ENCODE peak calls at places on chromosomes 16 and 17, in four cellular contexts. One of them, this sample, is unnamed.

GRCh38 chr17:64580384-64581307 is 73.9 kb downstream of the CEP95 start:
- DNase-seq in PC-9: no peak
- DNase-seq in upper lobe of right lung: no peak
- DNase-seq in aorta: no peak
- DNase-seq in this sample: no peak

GRCh38 chr16:10261077-10261476 is 78.8 kb upstream of the GRIN2A start:
- DNase-seq in PC-9: no peak
- DNase-seq in upper lobe of right lung: no peak
- DNase-seq in aorta: no peak
- DNase-seq in this sample: no peak

GRCh38 chr17:37465058-37465616 is 24.6 kb upstream of the DUSP14 start:
- DNase-seq in PC-9: peak
- DNase-seq in upper lobe of right lung: no peak
- DNase-seq in aorta: no peak
- DNase-seq in this sample: no peak

GRCh38 chr17:73643012-73643845 is 1.0 kb downstream of the SDK2 start:
- DNase-seq in PC-9: no peak
- DNase-seq in upper lobe of right lung: peak
- DNase-seq in aorta: no peak
- DNase-seq in this sample: peak

GRCh38 chr17:45232514-45233422 is 11.1 kb downstream of the FMNL1 start:
- DNase-seq in PC-9: no peak
- DNase-seq in upper lobe of right lung: no peak
- DNase-seq in aorta: no peak
- DNase-seq in this sample: no peak

GRCh38 chr17:30340957-30341356 is 7.1 kb upstream of the TMIGD1 start:
- DNase-seq in PC-9: no peak
- DNase-seq in upper lobe of right lung: no peak
- DNase-seq in aorta: no peak
- DNase-seq in this sample: no peak

GRCh38 chr16:81204794-81205680 is 33.5 kb upstream of the BCO1 start:
- DNase-seq in PC-9: no peak
- DNase-seq in upper lobe of right lung: no peak
- DNase-seq in aorta: no peak
- DNase-seq in this sample: no peak

GRCh38 chr17:58710948-58711552 is 18.6 kb downstream of the RAD51C start:
- DNase-seq in PC-9: no peak
- DNase-seq in upper lobe of right lung: no peak
- DNase-seq in aorta: no peak
- DNase-seq in this sample: no peak

GRCh38 chr17:39960406-39961053 is 2.3 kb upstream of the GSDMA start:
- DNase-seq in PC-9: no peak
- DNase-seq in upper lobe of right lung: no peak
- DNase-seq in aorta: no peak
- DNase-seq in this sample: no peak

GRCh38 chr17:489758-490329 is 137.2 kb upstream of the RPH3AL start:
- DNase-seq in PC-9: no peak
- DNase-seq in upper lobe of right lung: peak
- DNase-seq in aorta: peak
- DNase-seq in this sample: peak

GRCh38 chr16:56931253-56931768 is 631 bp upstream of the HERPUD1 start:
- DNase-seq in PC-9: no peak
- DNase-seq in upper lobe of right lung: no peak
- DNase-seq in aorta: no peak
- DNase-seq in this sample: no peak

GRCh38 chr16:72042157-72042660 is 12.1 kb upstream of the HP start:
- DNase-seq in PC-9: peak
- DNase-seq in upper lobe of right lung: no peak
- DNase-seq in aorta: no peak
- DNase-seq in this sample: peak

GRCh38 chr16:87541004-87541881 is 48.4 kb upstream of the ZCCHC14 start:
- DNase-seq in PC-9: no peak
- DNase-seq in upper lobe of right lung: no peak
- DNase-seq in aorta: peak
- DNase-seq in this sample: no peak

GRCh38 chr16:75695708-75696107 is 5.6 kb downstream of the DUXB start:
- DNase-seq in PC-9: no peak
- DNase-seq in upper lobe of right lung: no peak
- DNase-seq in aorta: no peak
- DNase-seq in this sample: no peak

GRCh38 chr17:75152971-75153853 is 1.1 kb downstream of the JPT1 start:
- DNase-seq in PC-9: peak
- DNase-seq in upper lobe of right lung: peak
- DNase-seq in aorta: no peak
- DNase-seq in this sample: peak

GRCh38 chr17:44608732-44609435 is 47.4 kb upstream of the MEIOC start:
- DNase-seq in PC-9: no peak
- DNase-seq in upper lobe of right lung: no peak
- DNase-seq in aorta: no peak
- DNase-seq in this sample: no peak

GRCh38 chr17:56478836-56479447 is 114.6 kb upstream of the NOG start:
- DNase-seq in PC-9: no peak
- DNase-seq in upper lobe of right lung: no peak
- DNase-seq in aorta: no peak
- DNase-seq in this sample: no peak

GRCh38 chr16:59412275-59412841 is 678.2 kb upstream of the GOT2 start:
- DNase-seq in PC-9: no peak
- DNase-seq in upper lobe of right lung: no peak
- DNase-seq in aorta: no peak
- DNase-seq in this sample: no peak

GRCh38 chr16:17724242-17724898 is 253.6 kb upstream of the XYLT1 start:
- DNase-seq in PC-9: no peak
- DNase-seq in upper lobe of right lung: no peak
- DNase-seq in aorta: no peak
- DNase-seq in this sample: no peak

GRCh38 chr17:73396429-73397277 is 84.9 kb upstream of the CDC42EP4 start:
- DNase-seq in PC-9: no peak
- DNase-seq in upper lobe of right lung: no peak
- DNase-seq in aorta: no peak
- DNase-seq in this sample: no peak

GRCh38 chr16:9033125-9033830 is 58.2 kb upstream of the HAPSTR1 start:
- DNase-seq in PC-9: peak
- DNase-seq in upper lobe of right lung: no peak
- DNase-seq in aorta: no peak
- DNase-seq in this sample: no peak

GRCh38 chr17:22145605-22146178 is 453.4 kb downstream of the KCNJ18 start:
- DNase-seq in PC-9: no peak
- DNase-seq in upper lobe of right lung: no peak
- DNase-seq in aorta: no peak
- DNase-seq in this sample: no peak

GRCh38 chr17:32275060-32276042 is 9.7 kb downstream of the RHBDL3 start:
- DNase-seq in PC-9: peak
- DNase-seq in upper lobe of right lung: no peak
- DNase-seq in aorta: peak
- DNase-seq in this sample: peak

GRCh38 chr16:3364774-3365427 is 9.2 kb downstream of the OR2C1 start:
- DNase-seq in PC-9: no peak
- DNase-seq in upper lobe of right lung: peak
- DNase-seq in aorta: peak
- DNase-seq in this sample: peak

GRCh38 chr16:19886061-19886792 is 1.6 kb upstream of the GPRC5B start:
- DNase-seq in PC-9: peak
- DNase-seq in upper lobe of right lung: peak
- DNase-seq in aorta: peak
- DNase-seq in this sample: peak

GRCh38 chr17:21119247-21119944 is 7.4 kb upstream of the DHRS7B start:
- DNase-seq in PC-9: peak
- DNase-seq in upper lobe of right lung: peak
- DNase-seq in aorta: peak
- DNase-seq in this sample: peak

GRCh38 chr16:30914849-30915248 is 8.5 kb upstream of the FBXL19 start:
- DNase-seq in PC-9: no peak
- DNase-seq in upper lobe of right lung: no peak
- DNase-seq in aorta: no peak
- DNase-seq in this sample: no peak

GRCh38 chr16:64586756-64587155 is 535.1 kb downstream of the CDH11 start:
- DNase-seq in PC-9: no peak
- DNase-seq in upper lobe of right lung: no peak
- DNase-seq in aorta: no peak
- DNase-seq in this sample: no peak

GRCh38 chr17:82528484-82529265 is 9.1 kb downstream of the FOXK2 start:
- DNase-seq in PC-9: peak
- DNase-seq in upper lobe of right lung: no peak
- DNase-seq in aorta: peak
- DNase-seq in this sample: peak

GRCh38 chr17:17181666-17182600 is 24.2 kb downstream of the PLD6 start:
- DNase-seq in PC-9: no peak
- DNase-seq in upper lobe of right lung: no peak
- DNase-seq in aorta: no peak
- DNase-seq in this sample: no peak

GRCh38 chr16:67549240-67549639 is 13.1 kb upstream of the CTCF start:
- DNase-seq in PC-9: no peak
- DNase-seq in upper lobe of right lung: no peak
- DNase-seq in aorta: no peak
- DNase-seq in this sample: no peak

GRCh38 chr17:193841-194806 is 12.7 kb upstream of the DOC2B start:
- DNase-seq in PC-9: no peak
- DNase-seq in upper lobe of right lung: no peak
- DNase-seq in aorta: peak
- DNase-seq in this sample: no peak

GRCh38 chr17:32927201-32927723 is 691 bp upstream of the TMEM98 start:
- DNase-seq in PC-9: no peak
- DNase-seq in upper lobe of right lung: no peak
- DNase-seq in aorta: no peak
- DNase-seq in this sample: no peak

GRCh38 chr16:3637371-3637923 is 17.0 kb upstream of the DNASE1 start:
- DNase-seq in PC-9: no peak
- DNase-seq in upper lobe of right lung: no peak
- DNase-seq in aorta: no peak
- DNase-seq in this sample: no peak

GRCh38 chr17:50918933-50919296 is 52.8 kb upstream of the TOB1 start:
- DNase-seq in PC-9: no peak
- DNase-seq in upper lobe of right lung: no peak
- DNase-seq in aorta: no peak
- DNase-seq in this sample: no peak

GRCh38 chr17:4710693-4711634 is 532 bp downstream of the ARRB2 start:
- DNase-seq in PC-9: no peak
- DNase-seq in upper lobe of right lung: no peak
- DNase-seq in aorta: no peak
- DNase-seq in this sample: peak

GRCh38 chr17:4712526-4712925 is 2.1 kb downstream of the ARRB2 start:
- DNase-seq in PC-9: no peak
- DNase-seq in upper lobe of right lung: no peak
- DNase-seq in aorta: no peak
- DNase-seq in this sample: no peak

GRCh38 chr17:4708436-4708835 is 2.0 kb upstream of the ARRB2 start:
- DNase-seq in PC-9: no peak
- DNase-seq in upper lobe of right lung: no peak
- DNase-seq in aorta: no peak
- DNase-seq in this sample: no peak

GRCh38 chr17:4709794-4710692 is at the start of gene ARRB2:
- DNase-seq in PC-9: peak
- DNase-seq in upper lobe of right lung: peak
- DNase-seq in aorta: peak
- DNase-seq in this sample: peak

DNA sequence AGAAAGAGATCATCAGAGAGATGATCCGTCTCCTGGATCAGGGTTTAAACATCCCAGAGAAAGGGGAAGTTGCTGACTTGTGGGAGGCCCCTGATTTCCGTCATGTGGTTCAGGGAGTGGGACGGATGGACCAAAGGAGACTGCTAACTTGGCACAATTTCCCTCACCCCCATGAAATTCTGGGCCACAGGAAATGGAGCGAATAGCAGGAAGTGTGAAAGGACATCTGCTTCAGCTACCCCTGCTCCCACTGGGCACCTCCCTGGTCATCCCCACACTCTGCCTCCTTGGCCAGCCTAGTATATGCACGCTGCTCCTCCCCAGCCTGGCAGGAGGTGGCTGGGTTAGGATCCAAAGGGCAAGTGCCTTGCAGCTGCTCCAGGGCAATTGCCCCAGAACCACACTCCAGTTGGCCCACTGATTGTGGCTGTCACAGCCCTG is 1.3 kb downstream of the ARRB2 start:
- DNase-seq in PC-9: no peak
- DNase-seq in upper lobe of right lung: no peak
- DNase-seq in aorta: peak
- DNase-seq in this sample: peak
- H3K27ac ChIP-seq in PC-9: no peak
- H3K27ac ChIP-seq in upper lobe of right lung: peak
- H3K27ac ChIP-seq in aorta: no peak
- H3K27ac ChIP-seq in this sample: peak

GRCh38 chr17:4504188-4504587 is 5.5 kb downstream of the SPNS2 start:
- DNase-seq in PC-9: peak
- DNase-seq in upper lobe of right lung: no peak
- DNase-seq in aorta: no peak
- DNase-seq in this sample: no peak

GRCh38 chr17:4503283-4504005 is 4.8 kb downstream of the SPNS2 start:
- DNase-seq in PC-9: no peak
- DNase-seq in upper lobe of right lung: no peak
- DNase-seq in aorta: no peak
- DNase-seq in this sample: no peak

GRCh38 chr17:4501295-4501949 is 2.7 kb downstream of the SPNS2 start:
- DNase-seq in PC-9: peak
- DNase-seq in upper lobe of right lung: no peak
- DNase-seq in aorta: no peak
- DNase-seq in this sample: no peak

GRCh38 chr17:4500188-4500565 is 1.5 kb downstream of the SPNS2 start:
- DNase-seq in PC-9: no peak
- DNase-seq in upper lobe of right lung: no peak
- DNase-seq in aorta: no peak
- DNase-seq in this sample: no peak

GRCh38 chr17:4502466-4503154 is 3.9 kb downstream of the SPNS2 start:
- DNase-seq in PC-9: no peak
- DNase-seq in upper lobe of right lung: no peak
- DNase-seq in aorta: no peak
- DNase-seq in this sample: no peak
- H3K27ac ChIP-seq in PC-9: peak
- H3K27ac ChIP-seq in upper lobe of right lung: no peak
- H3K27ac ChIP-seq in aorta: no peak
- H3K27ac ChIP-seq in this sample: no peak

GRCh38 chr17:61406871-61407210 is 7.2 kb downstream of the TBX2 start:
- DNase-seq in PC-9: no peak
- DNase-seq in upper lobe of right lung: peak
- DNase-seq in aorta: peak
- DNase-seq in this sample: no peak
- H3K27ac ChIP-seq in PC-9: no peak
- H3K27ac ChIP-seq in upper lobe of right lung: peak
- H3K27ac ChIP-seq in aorta: peak
- H3K27ac ChIP-seq in this sample: no peak

DNA sequence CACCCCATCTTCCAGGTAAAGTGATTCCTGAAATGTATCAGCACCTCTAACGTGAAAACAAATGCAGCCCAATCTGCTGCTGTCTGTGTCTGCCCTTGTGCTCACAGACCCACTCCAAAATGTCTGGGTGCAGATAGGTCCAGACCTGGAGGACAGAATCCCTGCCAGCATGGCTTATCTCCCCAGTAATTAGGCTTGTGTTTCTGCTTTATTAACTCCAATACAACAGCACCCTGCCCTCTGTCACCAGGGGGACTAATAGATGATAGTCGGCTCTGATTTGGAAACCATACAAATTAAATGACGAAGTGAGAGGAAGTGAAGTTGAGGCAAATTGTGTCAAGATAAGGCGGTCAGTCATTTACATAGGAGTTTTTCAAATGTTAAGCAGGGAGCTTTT is 608.3 kb upstream of the SALL1 start:
- DNase-seq in PC-9: no peak
- DNase-seq in upper lobe of right lung: no peak
- DNase-seq in aorta: no peak
- DNase-seq in this sample: no peak
- H3K27ac ChIP-seq in PC-9: no peak
- H3K27ac ChIP-seq in upper lobe of right lung: no peak
- H3K27ac ChIP-seq in aorta: no peak
- H3K27ac ChIP-seq in this sample: no peak

GRCh38 chr17:67469208-67469980 is 92.3 kb downstream of the PITPNC1 start:
- DNase-seq in PC-9: no peak
- DNase-seq in upper lobe of right lung: no peak
- DNase-seq in aorta: no peak
- DNase-seq in this sample: no peak
- H3K27ac ChIP-seq in PC-9: no peak
- H3K27ac ChIP-seq in upper lobe of right lung: peak
- H3K27ac ChIP-seq in aorta: no peak
- H3K27ac ChIP-seq in this sample: peak

This sample was measured in psoas muscle.